ENCODE peak calls at places on chromosome 5, in five cellular contexts. Z is upper lobe of left lung, D is sigmoid colon, Y is transverse colon, J is suprapubic skin. V is an unnamed sample.

GRCh38 chr5:150401376-150402201 is 11.1 kb downstream of the CD74 start:
- DNase-seq in J (no peak), D (no peak), Z (no peak), Y (no peak), V (no peak)

GRCh38 chr5:78569441-78569840 is 79.1 kb downstream of the LHFPL2 start:
- DNase-seq in Z (peak), Y (peak), D (peak), J (no peak), V (peak)

GRCh38 chr5:142059304-142059940 is 46.6 kb upstream of the GNPDA1 start:
- DNase-seq in J (no peak), D (no peak), Y (no peak), Z (no peak), V (no peak)

GRCh38 chr5:179243333-179243732 is 101.9 kb downstream of the ADAMTS2 start:
- DNase-seq in Y (peak), J (peak), Z (peak), D (peak), V (no peak)

GRCh38 chr5:134997015-134997414 is 29.3 kb downstream of the CATSPER3 start:
- DNase-seq in J (no peak), Y (no peak), D (no peak), Z (no peak), V (no peak)

GRCh38 chr5:176608937-176609723 is 826 bp downstream of the GPRIN1 start:
- DNase-seq in Z (no peak), Y (no peak), J (no peak), D (no peak), V (no peak)

GRCh38 chr5:83000448-83000847 is 76.7 kb downstream of the TMEM167A start:
- DNase-seq in Z (no peak), Y (no peak), J (no peak), D (no peak), V (no peak)

GRCh38 chr5:165735388-165735787 is 2230.0 kb downstream of the MAT2B start:
- DNase-seq in D (no peak), J (no peak), Z (no peak), Y (no peak), V (no peak)

GRCh38 chr5:76690027-76690679 is 25.8 kb upstream of the F2R start:
- DNase-seq in D (no peak), J (no peak), Y (no peak), Z (no peak), V (no peak)

GRCh38 chr5:19802686-19803085 is 185.3 kb downstream of the CDH18 start:
- DNase-seq in Y (no peak), D (no peak), Z (no peak), J (no peak), V (no peak)

GRCh38 chr5:127029513-127030258 is 672 bp downstream of the MARCHF3 start:
- DNase-seq in J (peak), D (peak), Y (peak), Z (peak), V (peak)

GRCh38 chr5:141914154-141914743 is 9.4 kb upstream of the DELE1 start:
- DNase-seq in Y (peak), Z (peak), D (peak), J (no peak), V (no peak)

GRCh38 chr5:133362438-133362837 is 249.9 kb downstream of the FSTL4 start:
- DNase-seq in D (no peak), Z (no peak), Y (no peak), J (peak), V (no peak)

GRCh38 chr5:178241259-178241658 is 8.7 kb upstream of the PHYKPL start:
- DNase-seq in J (no peak), D (no peak), Z (no peak), Y (no peak), V (no peak)

GRCh38 chr5:178460598-178461425 is 129.4 kb downstream of the COL23A1 start:
- DNase-seq in D (no peak), Z (peak), J (peak), Y (peak), V (peak)

GRCh38 chr5:177539411-177539810 is 15.0 kb downstream of the FAM193B start:
- DNase-seq in Y (no peak), J (no peak), Z (no peak), D (no peak), V (peak)

GRCh38 chr5:65243161-65243560 is 238.6 kb downstream of the ADAMTS6 start:
- DNase-seq in D (no peak), Y (no peak), J (no peak), Z (no peak), V (no peak)

GRCh38 chr5:14265574-14265973 is 122.4 kb downstream of the TRIO start:
- DNase-seq in D (no peak), J (no peak), Z (no peak), Y (no peak), V (no peak)

GRCh38 chr5:147973086-147973485 is 66.7 kb upstream of the C5orf46 start:
- DNase-seq in Y (no peak), Z (no peak), J (no peak), D (no peak), V (no peak)

GRCh38 chr5:159732220-159732619 is 184.1 kb upstream of the ADRA1B start:
- DNase-seq in J (no peak), D (no peak), Y (no peak), Z (no peak), V (no peak)
- H3K4me3 ChIP-seq in J (no peak), D (no peak), Y (no peak), Z (no peak), V (no peak)

DNA sequence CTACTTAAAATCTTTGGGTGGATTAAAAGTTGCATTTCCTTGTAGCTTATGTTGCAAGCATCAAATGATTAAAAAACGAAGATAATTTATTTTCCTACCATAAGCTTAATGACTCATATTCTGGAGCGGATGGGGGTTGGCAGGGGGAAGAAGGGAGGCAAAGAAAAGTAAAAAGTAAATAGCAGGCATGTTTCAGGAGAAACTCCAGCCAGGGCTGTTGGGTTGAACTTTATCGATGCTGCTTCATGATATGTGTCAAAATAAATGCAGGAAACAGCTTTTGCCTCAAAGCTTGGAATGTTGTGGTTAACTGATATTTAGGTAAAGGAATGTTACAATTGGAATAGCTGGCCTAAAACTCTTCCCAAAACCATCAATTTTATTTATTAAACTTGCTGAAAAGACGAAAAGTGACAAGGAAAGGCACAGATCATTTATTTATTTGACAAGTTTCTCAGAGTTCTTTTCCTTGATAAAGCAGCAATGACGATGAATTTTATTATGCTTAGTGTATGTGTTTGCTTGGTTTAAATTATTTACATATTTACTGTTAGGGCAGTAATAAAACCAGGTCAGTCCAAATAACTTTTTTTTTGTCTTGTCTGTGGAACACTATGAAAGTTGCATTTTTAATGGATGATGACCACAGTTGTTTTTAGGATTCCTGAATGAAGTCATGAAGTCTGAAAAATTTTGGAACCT is 177.9 kb downstream of the PCSK1 start:
- DNase-seq in Y (no peak), D (no peak), Z (no peak), J (no peak), V (no peak)
- TF ChIP-seq EP300 in Y (no peak), D (no peak), Z (no peak), J (no peak), V (no peak)

GRCh38 chr5:139974661-139975060 is 68.4 kb downstream of the NRG2 start:
- DNase-seq in D (no peak), Y (no peak), J (peak), Z (no peak), V (no peak)
- TF ChIP-seq CTCF in D (no peak), Y (no peak), J (no peak), Z (no peak), V (no peak)

GRCh38 chr5:52789867-52790266 is 2.2 kb downstream of the ITGA1 start:
- DNase-seq in Y (no peak), Z (no peak), D (no peak), J (no peak), V (no peak)

GRCh38 chr5:52787600-52788504 is at the start of the genes ITGA1 and PELO:
- DNase-seq in Z (peak), D (peak), J (peak), Y (peak), V (peak)

GRCh38 chr5:52786937-52787599 is 648 bp upstream of the ITGA1 start:
- DNase-seq in J (no peak), Y (peak), D (peak), Z (peak), V (no peak)

GRCh38 chr5:52789378-52789777 is 1.7 kb downstream of the ITGA1 start:
- DNase-seq in D (no peak), Z (no peak), J (no peak), Y (no peak), V (no peak)

GRCh38 chr5:52788505-52788821 is 747 bp downstream of the ITGA1 start:
- DNase-seq in J (no peak), Y (no peak), D (no peak), Z (no peak), V (no peak)
- H3K4me3 ChIP-seq in J (peak), Y (peak), D (peak), Z (peak), V (peak)

GRCh38 chr5:90474235-90475107 is at the start of the genes MBLAC2 and POLR3G:
- DNase-seq in Z (peak), D (peak), J (peak), Y (peak), V (peak)
- TF ChIP-seq EP300 in Z (no peak), D (no peak), J (no peak), Y (no peak), V (peak)

GRCh38 chr5:172283020-172283861 is at the start of gene UBTD2:
- DNase-seq in Y (peak), J (peak), D (peak), Z (peak), V (peak)
- TF ChIP-seq CTCF in Y (peak), J (no peak), D (peak), Z (peak), V (peak)

GRCh38 chr5:139699352-139699751 is 51.2 kb downstream of the CXXC5 start:
- DNase-seq in J (no peak), Y (no peak), Z (no peak), D (peak), V (no peak)

GRCh38 chr5:139695183-139695573 is 47.0 kb downstream of the CXXC5 start:
- DNase-seq in J (no peak), D (no peak), Z (no peak), Y (no peak), V (no peak)

GRCh38 chr5:139696167-139696893 is 48.2 kb downstream of the CXXC5 start:
- DNase-seq in Y (no peak), J (no peak), D (peak), Z (no peak), V (no peak)

GRCh38 chr5:139698461-139699146 is 50.5 kb downstream of the CXXC5 start:
- DNase-seq in Z (no peak), D (peak), Y (peak), J (peak), V (peak)

GRCh38 chr5:139696894-139697658 is 48.9 kb downstream of the CXXC5 start:
- DNase-seq in Z (peak), J (no peak), Y (peak), D (peak), V (peak)
- H3K4me3 ChIP-seq in Z (peak), J (peak), Y (peak), D (peak), V (peak)

DNA sequence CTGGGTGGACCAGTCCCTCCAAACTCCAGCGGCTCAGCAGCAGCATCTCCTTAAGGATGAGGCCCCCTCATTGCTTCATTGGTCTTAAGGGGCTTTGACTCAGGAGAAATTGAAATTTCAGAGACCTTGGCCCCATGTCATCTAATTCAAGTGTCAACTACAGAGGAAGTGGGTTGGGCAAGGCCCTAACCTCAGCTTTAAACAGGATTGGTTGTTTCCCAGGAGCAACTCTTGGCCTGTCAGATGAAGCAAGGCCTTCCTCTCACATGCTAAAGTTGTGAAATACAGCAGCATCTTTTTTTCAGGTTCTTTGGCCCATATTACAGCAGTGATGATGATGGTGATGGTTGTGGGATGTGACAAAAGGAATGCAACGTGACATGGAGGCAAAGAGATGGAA is 348.3 kb downstream of the ICE1 start:
- DNase-seq in Y (no peak), D (no peak), J (no peak), Z (no peak), V (no peak)
- TF ChIP-seq EP300 in Y (no peak), D (no peak), J (no peak), Z (no peak), V (no peak)

GRCh38 chr5:71481441-71481840 is 26.0 kb downstream of the BDP1 start:
- DNase-seq in Y (no peak), D (no peak), J (no peak), Z (no peak), V (no peak)
- TF ChIP-seq CTCF in Y (no peak), D (no peak), J (no peak), Z (no peak), V (no peak)

DNA sequence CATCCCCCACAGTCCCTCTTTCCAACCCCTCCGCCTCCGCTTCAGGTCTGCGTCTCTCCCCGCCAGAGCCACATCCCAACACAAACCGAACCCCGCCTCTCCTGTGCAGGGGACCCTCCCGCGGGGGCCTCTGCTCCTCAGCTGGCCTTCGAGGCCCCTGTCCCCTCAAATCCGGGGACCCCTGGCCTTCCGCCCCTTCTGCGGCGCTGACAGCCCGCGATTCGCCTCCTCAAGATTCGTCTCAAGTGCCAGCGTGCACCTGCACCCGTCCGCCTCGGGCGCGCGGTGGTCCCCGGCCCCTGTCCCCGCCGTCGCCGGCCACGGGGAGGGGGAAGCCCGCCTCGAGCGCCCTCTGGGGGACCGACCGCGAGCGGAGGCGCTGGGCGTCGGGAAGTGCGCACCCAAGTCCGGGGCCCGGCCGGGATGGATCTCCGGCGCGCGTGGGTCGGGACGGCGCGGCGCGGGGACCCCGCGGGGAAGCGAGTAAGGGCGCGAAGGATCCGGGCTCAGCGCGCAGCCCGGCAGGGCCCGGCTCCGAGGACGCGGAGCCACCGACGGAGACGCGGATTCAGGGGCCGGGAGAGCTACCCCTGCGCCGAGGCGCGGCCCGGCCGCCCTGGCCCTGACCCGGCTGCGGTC is 623 bp downstream of the FLT4 start:
- DNase-seq in J (peak), Z (no peak), Y (no peak), D (peak), V (no peak)
- H3K4me3 ChIP-seq in J (peak), Z (peak), Y (no peak), D (no peak), V (peak)